ENCODE peak calls at places on chromosome 5, in six cellular contexts. One of them, this sample, is unnamed.

GRCh38 chr5:85910335-85910734 is 707.4 kb upstream of the COX7C start:
- DNase-seq in fibroblast of lung: no peak
- DNase-seq in foreskin fibroblast: no peak
- DNase-seq in transverse colon: no peak
- DNase-seq in choroid plexus epithelial cell: no peak
- DNase-seq in left ventricle myocardium inferior: no peak
- DNase-seq in this sample: no peak

GRCh38 chr5:139795074-139796001 is at the start of gene PSD2:
- DNase-seq in fibroblast of lung: peak; percentile 16
- DNase-seq in foreskin fibroblast: no peak
- DNase-seq in transverse colon: no peak
- DNase-seq in choroid plexus epithelial cell: no peak
- DNase-seq in left ventricle myocardium inferior: peak; percentile 22
- DNase-seq in this sample: no peak

GRCh38 chr5:58201922-58202648 is 257.8 kb downstream of the PLK2 start:
- DNase-seq in fibroblast of lung: peak; percentile 81
- DNase-seq in foreskin fibroblast: no peak
- DNase-seq in transverse colon: no peak
- DNase-seq in choroid plexus epithelial cell: no peak
- DNase-seq in left ventricle myocardium inferior: no peak
- DNase-seq in this sample: no peak

GRCh38 chr5:38408446-38409175 is 147.8 kb downstream of the LIFR start:
- DNase-seq in fibroblast of lung: no peak
- DNase-seq in foreskin fibroblast: no peak
- DNase-seq in transverse colon: no peak
- DNase-seq in choroid plexus epithelial cell: no peak
- DNase-seq in left ventricle myocardium inferior: no peak
- DNase-seq in this sample: no peak

GRCh38 chr5:146706321-146706972 is 172.1 kb downstream of the PPP2R2B start:
- DNase-seq in fibroblast of lung: no peak
- DNase-seq in foreskin fibroblast: no peak
- DNase-seq in transverse colon: no peak
- DNase-seq in choroid plexus epithelial cell: no peak
- DNase-seq in left ventricle myocardium inferior: no peak
- DNase-seq in this sample: no peak

GRCh38 chr5:1211701-1212100 is 10.3 kb downstream of the SLC6A19 start:
- DNase-seq in fibroblast of lung: no peak
- DNase-seq in foreskin fibroblast: no peak
- DNase-seq in transverse colon: no peak
- DNase-seq in choroid plexus epithelial cell: no peak
- DNase-seq in left ventricle myocardium inferior: no peak
- DNase-seq in this sample: no peak

GRCh38 chr5:84213212-84213611 is 171.5 kb downstream of the EDIL3 start:
- DNase-seq in fibroblast of lung: no peak
- DNase-seq in foreskin fibroblast: no peak
- DNase-seq in transverse colon: no peak
- DNase-seq in choroid plexus epithelial cell: no peak
- DNase-seq in left ventricle myocardium inferior: no peak
- DNase-seq in this sample: no peak

GRCh38 chr5:61603211-61603908 is 271.3 kb downstream of the ZSWIM6 start:
- DNase-seq in fibroblast of lung: peak; percentile 48
- DNase-seq in foreskin fibroblast: no peak
- DNase-seq in transverse colon: no peak
- DNase-seq in choroid plexus epithelial cell: peak; percentile 17
- DNase-seq in left ventricle myocardium inferior: peak; percentile 41
- DNase-seq in this sample: no peak

GRCh38 chr5:72648511-72648910 is 141.3 kb upstream of the ZNF366 start:
- DNase-seq in fibroblast of lung: peak; percentile 15
- DNase-seq in foreskin fibroblast: no peak
- DNase-seq in transverse colon: no peak
- DNase-seq in choroid plexus epithelial cell: peak; percentile 14
- DNase-seq in left ventricle myocardium inferior: no peak
- DNase-seq in this sample: no peak

GRCh38 chr5:89351232-89351631 is 468.2 kb upstream of the MEF2C start:
- DNase-seq in fibroblast of lung: peak; percentile 79
- DNase-seq in foreskin fibroblast: peak; percentile 57
- DNase-seq in transverse colon: no peak
- DNase-seq in choroid plexus epithelial cell: peak; percentile 79
- DNase-seq in left ventricle myocardium inferior: no peak
- DNase-seq in this sample: peak; percentile 14

GRCh38 chr5:80487829-80488708 is at the start of gene FAM151B:
- DNase-seq in fibroblast of lung: peak; percentile 93
- DNase-seq in foreskin fibroblast: peak; percentile 89
- DNase-seq in transverse colon: peak; percentile 91
- DNase-seq in choroid plexus epithelial cell: peak; percentile 86
- DNase-seq in left ventricle myocardium inferior: peak; percentile 80
- DNase-seq in this sample: peak; percentile 51
- TF ChIP-seq CTCF in fibroblast of lung: peak; percentile 33
- TF ChIP-seq CTCF in foreskin fibroblast: peak; percentile 11
- TF ChIP-seq CTCF in transverse colon: no peak
- TF ChIP-seq CTCF in choroid plexus epithelial cell: peak; percentile 36
- TF ChIP-seq CTCF in left ventricle myocardium inferior: peak; percentile 26
- TF ChIP-seq CTCF in this sample: peak; percentile 38

DNA sequence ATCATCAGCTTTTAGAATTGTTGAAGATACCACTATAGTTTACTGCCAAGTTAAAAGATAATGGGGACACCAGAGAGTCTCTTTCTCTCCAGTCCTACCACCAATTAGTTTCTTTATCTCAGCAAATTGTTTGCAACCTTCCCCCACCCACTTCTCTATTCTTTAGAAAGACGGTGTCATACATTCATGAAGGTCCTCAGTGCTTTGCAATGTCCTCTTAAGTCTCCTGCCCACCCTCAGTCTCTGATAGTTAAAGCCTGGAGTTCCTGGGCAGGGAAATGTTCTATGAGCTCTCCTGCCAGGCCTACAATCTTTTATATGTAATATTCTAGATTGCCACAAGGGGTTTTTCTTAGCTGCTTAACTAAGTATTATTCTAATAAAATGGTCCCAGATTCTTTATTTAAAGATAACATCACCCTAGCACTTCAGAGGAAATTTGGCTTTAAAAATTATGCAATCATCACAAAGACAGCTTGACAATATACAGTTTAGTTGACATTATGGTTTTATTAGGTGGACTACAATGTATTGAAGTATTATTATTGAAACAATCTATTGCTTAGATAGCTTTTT is 509.2 kb downstream of the CSNK1G3 start:
- DNase-seq in fibroblast of lung: no peak
- DNase-seq in foreskin fibroblast: no peak
- DNase-seq in transverse colon: no peak
- DNase-seq in choroid plexus epithelial cell: peak; percentile 9
- DNase-seq in left ventricle myocardium inferior: no peak
- DNase-seq in this sample: no peak
- TF ChIP-seq CTCF in fibroblast of lung: no peak
- TF ChIP-seq CTCF in foreskin fibroblast: no peak
- TF ChIP-seq CTCF in transverse colon: no peak
- TF ChIP-seq CTCF in choroid plexus epithelial cell: peak; percentile 14
- TF ChIP-seq CTCF in left ventricle myocardium inferior: no peak
- TF ChIP-seq CTCF in this sample: no peak

GRCh38 chr5:151465476-151465875 is 18.1 kb downstream of the SLC36A1 start:
- DNase-seq in fibroblast of lung: no peak
- DNase-seq in foreskin fibroblast: no peak
- DNase-seq in transverse colon: no peak
- DNase-seq in choroid plexus epithelial cell: no peak
- DNase-seq in left ventricle myocardium inferior: no peak
- DNase-seq in this sample: no peak

GRCh38 chr5:151464101-151464500 is 16.7 kb downstream of the SLC36A1 start:
- DNase-seq in fibroblast of lung: no peak
- DNase-seq in foreskin fibroblast: no peak
- DNase-seq in transverse colon: no peak
- DNase-seq in choroid plexus epithelial cell: no peak
- DNase-seq in left ventricle myocardium inferior: no peak
- DNase-seq in this sample: no peak

GRCh38 chr5:151459680-151460079 is 12.3 kb downstream of the SLC36A1 start:
- DNase-seq in fibroblast of lung: peak; percentile 32
- DNase-seq in foreskin fibroblast: peak; percentile 36
- DNase-seq in transverse colon: no peak
- DNase-seq in choroid plexus epithelial cell: peak; percentile 77
- DNase-seq in left ventricle myocardium inferior: no peak
- DNase-seq in this sample: no peak

GRCh38 chr5:151461312-151461711 is 13.9 kb downstream of the SLC36A1 start:
- DNase-seq in fibroblast of lung: no peak
- DNase-seq in foreskin fibroblast: no peak
- DNase-seq in transverse colon: no peak
- DNase-seq in choroid plexus epithelial cell: no peak
- DNase-seq in left ventricle myocardium inferior: no peak
- DNase-seq in this sample: no peak

GRCh38 chr5:151463137-151464029 is 16.0 kb downstream of the SLC36A1 start:
- DNase-seq in fibroblast of lung: no peak
- DNase-seq in foreskin fibroblast: no peak
- DNase-seq in transverse colon: peak; percentile 47
- DNase-seq in choroid plexus epithelial cell: no peak
- DNase-seq in left ventricle myocardium inferior: no peak
- DNase-seq in this sample: no peak
- TF ChIP-seq CTCF in fibroblast of lung: peak; percentile 45
- TF ChIP-seq CTCF in foreskin fibroblast: peak; percentile 10
- TF ChIP-seq CTCF in transverse colon: peak; percentile 48
- TF ChIP-seq CTCF in choroid plexus epithelial cell: peak; percentile 66
- TF ChIP-seq CTCF in left ventricle myocardium inferior: peak; percentile 42
- TF ChIP-seq CTCF in this sample: peak; percentile 20

GRCh38 chr5:179732412-179732917 is at the start of gene MAML1:
- DNase-seq in fibroblast of lung: peak; percentile 100
- DNase-seq in foreskin fibroblast: peak; percentile 100
- DNase-seq in transverse colon: peak; percentile 100
- DNase-seq in choroid plexus epithelial cell: peak; percentile 100
- DNase-seq in left ventricle myocardium inferior: peak; percentile 100
- DNase-seq in this sample: peak; percentile 100
- TF ChIP-seq CTCF in fibroblast of lung: no peak
- TF ChIP-seq CTCF in foreskin fibroblast: no peak
- TF ChIP-seq CTCF in transverse colon: no peak
- TF ChIP-seq CTCF in choroid plexus epithelial cell: no peak
- TF ChIP-seq CTCF in left ventricle myocardium inferior: no peak
- TF ChIP-seq CTCF in this sample: no peak

This sample was measured in AG09319.